ENCODE peak calls at places on chromosomes 4 and X, in six cellular contexts. A is NT2/D1; I is neural progenitor cell; N is right cardiac atrium; G is choroid plexus epithelial cell; E is Jurkat, Clone E6-1. M is an unnamed sample.

GRCh38 chr4:159018062-159018629 is 84.7 kb upstream of the RAPGEF2 start:
- DNase-seq in A (no peak), I (no peak), N (peak; percentile 63), G (no peak), E (no peak), M (no peak)

GRCh38 chr4:158025131-158025530 is 147.7 kb downstream of the GASK1B start:
- DNase-seq in A (no peak), I (no peak), N (no peak), G (peak; percentile 47), E (no peak), M (no peak)

GRCh38 chr4:94165256-94165655 is 42.4 kb upstream of the SMARCAD1 start:
- DNase-seq in A (no peak), I (peak; percentile 15), N (no peak), G (no peak), E (no peak), M (no peak)

GRCh38 chrX:50492720-50493119 is 22.1 kb upstream of the DGKK start:
- DNase-seq in A (no peak), I (no peak), N (no peak), G (no peak), E (no peak), M (no peak)

GRCh38 chr4:165418116-165418515 is 39.3 kb downstream of the CPE start:
- DNase-seq in A (no peak), I (no peak), N (no peak), G (no peak), E (no peak), M (no peak)

GRCh38 chrX:155544886-155545285 is 67.9 kb downstream of the TMLHE start:
- DNase-seq in A (no peak), I (no peak), N (no peak), G (peak; percentile 21), E (no peak), M (no peak)

GRCh38 chr4:35342833-35343232 is 901.5 kb downstream of the ARAP2 start:
- DNase-seq in A (no peak), I (no peak), N (no peak), G (no peak), E (no peak), M (no peak)

GRCh38 chr4:173237722-173238121 is 69.1 kb downstream of the GALNT7 start:
- DNase-seq in A (no peak), I (no peak), N (no peak), G (no peak), E (no peak), M (no peak)

DNA sequence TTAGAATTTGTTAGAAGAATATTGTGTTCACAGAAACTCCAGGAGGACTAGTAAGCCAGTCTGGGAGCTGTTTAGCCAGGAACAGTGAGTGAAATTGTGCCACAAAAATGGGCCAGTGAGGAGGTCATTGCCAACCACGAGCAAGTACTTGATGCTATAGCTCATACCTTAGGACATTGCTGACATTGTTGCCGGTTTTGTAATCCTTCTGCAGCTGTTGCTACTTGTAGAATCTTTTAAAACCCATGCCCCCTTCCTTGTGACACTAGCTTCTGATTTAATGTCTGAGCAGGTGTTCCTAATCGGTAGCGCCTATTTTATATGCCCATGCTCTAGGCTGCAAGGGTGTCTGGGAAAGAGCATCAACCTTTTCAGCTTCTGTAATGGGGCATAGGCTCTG is 2.5 kb downstream of the POLA1 start:
- DNase-seq in A (no peak), I (no peak), N (no peak), G (peak; percentile 4), E (no peak), M (no peak)
- H3K4me3 ChIP-seq in A (no peak overlapping the region), I (no peak overlapping the region), N (no peak overlapping the region), G (no peak overlapping the region), E (no peak overlapping the region), M (no peak overlapping the region)

GRCh38 chrX:107935664-107936433 is 46.3 kb downstream of the TEX13B start:
- DNase-seq in A (no peak), I (peak; percentile 23), N (peak; percentile 39), G (peak; percentile 10), E (no peak), M (no peak)
- H3K4me3 ChIP-seq in A (peak overlapping the region; percentile 49), I (peak overlapping the region; percentile 47), N (no peak overlapping the region), G (peak overlapping the region; percentile 46), E (no peak overlapping the region), M (no peak overlapping the region)

GRCh38 chrX:78102100-78102499 is 1.9 kb upstream of the PGK1 start:
- DNase-seq in A (no peak), I (no peak), N (no peak), G (peak; percentile 23), E (no peak), M (no peak)
- H3K4me3 ChIP-seq in A (no peak overlapping the region), I (no peak overlapping the region), N (no peak overlapping the region), G (no peak overlapping the region), E (no peak overlapping the region), M (no peak overlapping the region)

GRCh38 chr4:118154643-118155042 is 120.4 kb downstream of the NDST3 start:
- DNase-seq in A (no peak), I (no peak), N (no peak), G (peak; percentile 79), E (no peak), M (no peak)
- H3K4me3 ChIP-seq in A (no peak overlapping the region), I (no peak overlapping the region), N (no peak overlapping the region), G (no peak overlapping the region), E (no peak overlapping the region), M (no peak overlapping the region)

GRCh38 chr4:40189997-40190396 is 6.8 kb upstream of the RHOH start:
- DNase-seq in A (no peak), I (no peak), N (no peak), G (no peak), E (no peak), M (no peak)

GRCh38 chr4:40190880-40191815 is 5.7 kb upstream of the RHOH start:
- DNase-seq in A (no peak), I (no peak), N (no peak), G (no peak), E (peak; percentile 94), M (no peak)

GRCh38 chr4:40193018-40193571 is 3.7 kb upstream of the RHOH start:
- DNase-seq in A (no peak), I (no peak), N (no peak), G (no peak), E (peak; percentile 91), M (peak; percentile 90)

GRCh38 chr4:40192286-40193017 is 4.4 kb upstream of the RHOH start:
- DNase-seq in A (no peak), I (no peak), N (no peak), G (no peak), E (no peak), M (no peak)

GRCh38 chr4:40190465-40190864 is 6.4 kb upstream of the RHOH start:
- DNase-seq in A (no peak), I (no peak), N (no peak), G (no peak), E (no peak), M (no peak)
- H3K4me3 ChIP-seq in A (no peak overlapping the region), I (no peak overlapping the region), N (no peak overlapping the region), G (no peak overlapping the region), E (peak overlapping the region; percentile 63), M (peak overlapping the region; percentile 87)

DNA sequence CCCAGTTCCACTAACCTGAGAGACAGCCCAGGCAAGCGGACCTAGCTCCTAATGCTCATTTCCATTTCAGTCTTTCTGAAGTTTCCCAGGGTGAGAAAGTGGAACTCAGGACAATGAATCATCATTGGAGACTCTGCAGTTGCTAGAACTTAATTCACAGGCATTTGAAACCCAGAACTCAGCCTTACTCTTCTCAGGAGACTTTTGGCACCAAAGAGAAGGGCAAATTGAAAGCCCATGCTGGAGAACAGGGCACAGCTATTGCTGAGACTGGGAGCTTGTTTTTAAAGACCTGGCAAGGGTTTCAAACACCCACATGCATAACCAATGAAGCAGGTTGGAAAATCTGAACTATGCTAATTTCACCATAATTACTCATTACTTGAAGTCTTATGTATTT is 36.0 kb downstream of the BST1 start:
- DNase-seq in A (no peak), I (no peak), N (no peak), G (peak; percentile 51), E (no peak), M (no peak)
- H3K4me3 ChIP-seq in A (no peak overlapping the region), I (no peak overlapping the region), N (no peak overlapping the region), G (no peak overlapping the region), E (no peak overlapping the region), M (no peak overlapping the region)

DNA sequence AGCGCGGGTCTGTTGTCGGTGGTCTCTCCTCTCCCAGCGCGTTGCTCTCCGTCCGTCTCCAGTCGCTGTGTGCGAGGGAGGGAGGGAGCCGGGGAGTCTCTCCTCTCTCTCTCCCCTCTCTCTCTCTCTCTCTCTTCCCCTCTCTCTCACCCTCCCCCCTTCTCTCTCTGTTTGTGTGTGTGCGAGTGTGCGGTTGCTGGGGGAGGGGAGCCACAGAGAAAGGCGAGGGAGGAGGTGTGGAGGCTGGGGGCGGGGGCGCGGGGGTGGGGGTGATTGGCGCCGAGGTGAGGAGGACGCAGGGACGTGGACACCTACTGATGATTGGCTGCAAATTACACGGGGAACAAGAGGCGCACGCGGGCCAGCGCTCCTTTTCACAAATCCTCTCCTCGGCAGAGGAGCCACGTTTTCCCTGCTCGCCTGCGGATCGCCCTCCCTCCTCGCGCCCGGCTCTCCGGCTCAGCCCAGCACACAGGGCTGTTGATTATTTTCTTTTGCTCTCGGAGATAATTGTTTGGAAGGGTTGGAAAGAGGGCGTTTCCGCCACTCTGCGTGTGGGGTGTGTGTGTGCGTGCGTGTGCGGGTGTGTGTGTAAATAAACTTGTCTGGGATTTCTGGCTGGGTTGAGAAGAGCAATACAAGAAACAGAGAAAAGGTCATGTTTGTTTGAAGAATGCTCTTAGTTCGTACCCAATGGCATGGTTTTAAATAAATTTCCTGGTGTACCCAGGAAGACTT is at the start of gene CXXC4:
- DNase-seq in A (no peak), I (peak; percentile 94), N (peak; percentile 88), G (peak; percentile 40), E (peak; percentile 58), M (no peak)
- H3K4me3 ChIP-seq in A (peak within 1 kb of the TSS; percentile 61), I (peak within 1 kb of the TSS; percentile 68), N (peak within 1 kb of the TSS; percentile 75), G (peak within 1 kb of the TSS; percentile 46), E (peak within 1 kb of the TSS; percentile 46), M (no peak within 1 kb of the TSS)

DNA sequence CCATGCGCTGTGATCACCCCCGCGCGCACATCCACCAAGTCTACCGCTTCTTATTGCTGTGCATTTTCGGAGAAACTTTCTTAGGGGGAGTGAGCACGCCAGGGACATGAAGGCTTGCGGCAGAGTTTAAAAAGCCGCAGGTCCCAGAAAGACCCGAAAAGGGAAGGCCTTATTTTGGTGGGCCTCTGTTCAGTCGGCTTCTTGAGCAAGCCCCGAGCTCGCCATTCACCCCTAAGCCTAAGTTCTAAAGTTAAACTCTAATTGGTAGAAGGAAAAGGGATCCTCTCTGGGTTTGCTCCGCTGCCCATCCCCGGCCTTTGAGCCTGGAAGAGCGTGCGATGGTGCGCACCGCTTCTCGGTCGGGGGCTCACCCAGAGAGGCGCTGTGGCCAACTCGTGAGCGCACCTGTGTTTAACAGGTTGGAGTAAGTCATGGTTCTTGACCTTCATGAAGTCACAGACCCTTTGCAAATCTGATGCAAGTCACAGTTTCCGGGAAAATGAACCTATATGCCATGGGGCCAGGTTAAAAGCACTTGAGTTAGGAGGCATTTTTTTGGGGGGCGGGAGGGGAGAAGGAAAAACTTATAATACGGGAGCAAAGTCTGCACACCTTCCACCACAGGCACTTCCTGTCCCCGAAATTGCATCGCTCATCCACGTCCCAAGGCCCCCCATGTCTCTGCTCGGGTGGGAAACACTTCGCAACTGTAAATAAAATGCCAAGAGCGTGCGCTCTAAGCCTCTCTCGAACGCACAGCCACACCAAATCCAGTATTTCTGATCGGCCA is 1.9 kb downstream of the PHOX2B start:
- DNase-seq in A (no peak), I (peak; percentile 46), N (no peak), G (no peak), E (no peak), M (no peak)
- H3K4me3 ChIP-seq in A (peak overlapping the region; percentile 26), I (no peak overlapping the region), N (peak overlapping the region; percentile 29), G (no peak overlapping the region), E (no peak overlapping the region), M (no peak overlapping the region)

GRCh38 chr4:67550491-67551256 is 5.4 kb upstream of the CENPC start:
- DNase-seq in A (no peak), I (no peak), N (no peak), G (no peak), E (no peak), M (no peak)
- H3K4me3 ChIP-seq in A (no peak overlapping the region), I (no peak overlapping the region), N (no peak overlapping the region), G (no peak overlapping the region), E (no peak overlapping the region), M (no peak overlapping the region)